ENCODE peak calls at places on chromosomes 5 and 9, in five cellular contexts. Z is A549, Q is GM23338, I is heart right ventricle, Y is PC-9. A is an unnamed sample.

GRCh38 chr9:135768516-135769218 is 66.7 kb downstream of the KCNT1 start:
- DNase-seq in Z (no peak), Q (no peak), I (no peak), Y (no peak), A (no peak)

GRCh38 chr9:3677541-3677940 is 151.7 kb upstream of the RFX3 start:
- DNase-seq in Z (no peak), Q (no peak), I (no peak), Y (no peak), A (no peak)

GRCh38 chr5:74149395-74149794 is 491.1 kb downstream of the ENC1 start:
- DNase-seq in Z (no peak), Q (no peak), I (no peak), Y (no peak), A (peak)

GRCh38 chr9:35864695-35865255 is 5.4 kb downstream of the OR13J1 start:
- DNase-seq in Z (no peak), Q (no peak), I (no peak), Y (no peak), A (no peak)

GRCh38 chr9:73081979-73082657 is 69.5 kb upstream of the ANXA1 start:
- DNase-seq in Z (peak), Q (peak), I (no peak), Y (no peak), A (no peak)

GRCh38 chr5:40384782-40385390 is 294.8 kb upstream of the PTGER4 start:
- DNase-seq in Z (no peak), Q (no peak), I (no peak), Y (no peak), A (no peak)

GRCh38 chr9:87673446-87674109 is 52.3 kb upstream of the CTSL start:
- DNase-seq in Z (no peak), Q (no peak), I (no peak), Y (no peak), A (no peak)

GRCh38 chr5:91291628-91292569 is 91.2 kb downstream of the ARRDC3 start:
- DNase-seq in Z (no peak), Q (no peak), I (no peak), Y (no peak), A (no peak)

GRCh38 chr9:123686131-123686848 is 243.6 kb downstream of the DENND1A start:
- DNase-seq in Z (no peak), Q (no peak), I (no peak), Y (peak), A (no peak)

GRCh38 chr9:134895849-134896833 is 15.5 kb downstream of the FCN2 start:
- DNase-seq in Z (peak), Q (no peak), I (peak), Y (peak), A (peak)

GRCh38 chr9:30982301-30982700 is 1402.1 kb upstream of the ACO1 start:
- DNase-seq in Z (no peak), Q (no peak), I (no peak), Y (no peak), A (no peak)

GRCh38 chr9:81729141-81729540 is 39.8 kb upstream of the TLE1 start:
- DNase-seq in Z (no peak), Q (no peak), I (no peak), Y (no peak), A (no peak)

GRCh38 chr9:124180557-124180956 is 77.2 kb upstream of the NEK6 start:
- DNase-seq in Z (no peak), Q (no peak), I (peak), Y (no peak), A (peak)

GRCh38 chr5:160272889-160273288 is 39.5 kb downstream of the CCNJL start:
- DNase-seq in Z (no peak), Q (no peak), I (no peak), Y (no peak), A (no peak)

GRCh38 chr9:113913426-113914195 is 37.5 kb downstream of the ZNF618 start:
- DNase-seq in Z (no peak), Q (no peak), I (no peak), Y (no peak), A (no peak)

GRCh38 chr5:10987291-10987806 is 226.3 kb upstream of the DAP start:
- DNase-seq in Z (no peak), Q (no peak), I (no peak), Y (no peak), A (no peak)

GRCh38 chr9:23824241-23825142 is 1.5 kb downstream of the ELAVL2 start:
- DNase-seq in Z (no peak), Q (peak), I (no peak), Y (no peak), A (no peak)

GRCh38 chr5:61906820-61907219 is 399.2 kb upstream of the KIF2A start:
- DNase-seq in Z (no peak), Q (no peak), I (no peak), Y (no peak), A (no peak)

GRCh38 chr5:155125696-155126095 is 112.1 kb downstream of the KIF4B start:
- DNase-seq in Z (no peak), Q (no peak), I (no peak), Y (no peak), A (no peak)

GRCh38 chr9:100213730-100214477 is 114.9 kb downstream of the INVS start:
- DNase-seq in Z (no peak), Q (peak), I (no peak), Y (no peak), A (peak)

GRCh38 chr5:119358901-119359603 is 3.2 kb downstream of the TNFAIP8 start:
- DNase-seq in Z (no peak), Q (peak), I (no peak), Y (no peak), A (no peak)
- TF ChIP-seq CTCF in Z (no peak), Q (no peak), I (no peak), Y (no peak), A (no peak)

GRCh38 chr9:130933114-130934046 is 5.7 kb downstream of the FIBCD1 start:
- DNase-seq in Z (no peak), Q (peak), I (no peak), Y (peak), A (no peak)
- H3K4me3 ChIP-seq in Z (no peak), Q (peak), I (no peak), Y (peak), A (peak)

GRCh38 chr5:173816728-173817127 is 71.4 kb upstream of the CPEB4 start:
- DNase-seq in Z (no peak), Q (no peak), I (no peak), Y (no peak), A (no peak)
- H3K27ac ChIP-seq in Z (no peak), Q (no peak), I (no peak), Y (peak), A (no peak)

GRCh38 chr9:12702160-12702758 is 9.1 kb downstream of the TYRP1 start:
- DNase-seq in Z (peak), Q (peak), I (peak), Y (peak), A (no peak)
- TF ChIP-seq CTCF in Z (peak), Q (peak), I (peak), Y (peak), A (peak)

GRCh38 chr5:7094626-7095025 is 301.3 kb upstream of the ADCY2 start:
- DNase-seq in Z (no peak), Q (peak), I (no peak), Y (peak), A (no peak)

GRCh38 chr5:7096294-7096693 is 299.6 kb upstream of the ADCY2 start:
- DNase-seq in Z (no peak), Q (no peak), I (no peak), Y (no peak), A (no peak)
- H3K4me3 ChIP-seq in Z (no peak), Q (no peak), I (no peak), Y (no peak), A (no peak)

GRCh38 chr9:70402213-70402612 is 12.2 kb downstream of the KLF9 start:
- DNase-seq in Z (no peak), Q (no peak), I (no peak), Y (no peak), A (no peak)

GRCh38 chr9:70405808-70406445 is 8.5 kb downstream of the KLF9 start:
- DNase-seq in Z (no peak), Q (peak), I (no peak), Y (no peak), A (no peak)

GRCh38 chr9:70403618-70404025 is 10.8 kb downstream of the KLF9 start:
- DNase-seq in Z (no peak), Q (no peak), I (no peak), Y (no peak), A (no peak)

GRCh38 chr9:70404261-70404660 is 10.2 kb downstream of the KLF9 start:
- DNase-seq in Z (no peak), Q (no peak), I (no peak), Y (no peak), A (no peak)

DNA sequence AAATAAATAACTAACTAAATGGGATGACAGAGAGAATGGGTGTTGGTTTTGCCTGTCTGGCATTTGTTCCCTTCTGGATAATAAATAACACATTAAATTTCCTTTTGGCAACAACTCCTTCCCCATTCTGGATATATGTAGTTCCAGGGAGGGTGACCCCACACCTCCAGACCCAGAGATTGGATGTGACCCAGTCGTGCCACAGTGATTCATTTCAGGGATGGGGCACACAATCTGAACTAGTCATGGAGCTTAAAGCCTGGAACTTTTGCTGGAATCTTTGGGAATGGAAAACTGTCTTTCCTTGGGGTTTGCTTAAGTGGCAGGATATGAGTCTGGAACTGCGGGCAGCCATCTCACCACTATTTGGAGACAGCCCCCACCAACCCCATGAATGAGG is 11.3 kb downstream of the KLF9 start:
- DNase-seq in Z (no peak), Q (no peak), I (no peak), Y (no peak), A (no peak)
- H3K27ac ChIP-seq in Z (no peak), Q (no peak), I (peak), Y (no peak), A (peak)